ENCODE peak calls at places on chromosomes 3 and 15, in four cellular contexts. V, K, P and J are unnamed samples.

GRCh38 chr15:25611603-25612002 is 172.8 kb upstream of the UBE3A start:
- DNase-seq in V (no peak), K (no peak), P (no peak), J (no peak)

GRCh38 chr3:37953226-37953625 is 37.4 kb upstream of the VILL start:
- DNase-seq in V (no peak), K (no peak), P (no peak), J (no peak)

GRCh38 chr3:140467916-140468315 is 209.9 kb upstream of the TRIM42 start:
- DNase-seq in V (no peak), K (no peak), P (no peak), J (no peak)

GRCh38 chr3:88219138-88219792 is 69.5 kb downstream of the C3orf38 start:
- DNase-seq in V (no peak), K (peak; percentile 83), P (peak; percentile 3), J (no peak)

GRCh38 chr15:92907880-92908279 is 7.8 kb downstream of the CHD2 start:
- DNase-seq in V (no peak), K (peak; percentile 88), P (peak; percentile 78), J (no peak)

GRCh38 chr3:189337672-189338071 is 165.9 kb downstream of the TPRG1 start:
- DNase-seq in V (no peak), K (no peak), P (no peak), J (no peak)

GRCh38 chr3:111338059-111338698 is 203.8 kb upstream of the CD96 start:
- DNase-seq in V (no peak), K (peak; percentile 89), P (peak; percentile 68), J (peak; percentile 21)

GRCh38 chr3:37702478-37703154 is 159.1 kb upstream of the CTDSPL start:
- DNase-seq in V (no peak), K (no peak), P (no peak), J (no peak)

GRCh38 chr3:18389108-18389733 is 35.9 kb downstream of the SATB1 start:
- DNase-seq in V (no peak), K (peak; percentile 23), P (peak; percentile 0), J (peak; percentile 19)

GRCh38 chr3:28575100-28575747 is 226.6 kb upstream of the AZI2 start:
- DNase-seq in V (no peak), K (peak; percentile 16), P (no peak), J (no peak)

GRCh38 chr3:123082370-123083065 is 15.7 kb downstream of the PDIA5 start:
- DNase-seq in V (no peak), K (no peak), P (no peak), J (no peak)

GRCh38 chr3:72481542-72481941 is 366.7 kb downstream of the SHQ1 start:
- DNase-seq in V (no peak), K (no peak), P (no peak), J (no peak)

GRCh38 chr3:143040264-143040879 is 39.0 kb downstream of the U2SURP start:
- DNase-seq in V (no peak), K (peak; percentile 54), P (peak; percentile 5), J (no peak)